ENCODE peak calls at places on chromosome 5, in four cellular contexts. One of them, this sample, is unnamed.

GRCh38 chr5:44909009-44909408 is 100.3 kb downstream of the MRPS30 start:
- DNase-seq in NB4: no peak
- DNase-seq in bronchial epithelial cell: no peak
- DNase-seq in BJ: no peak
- DNase-seq in this sample: no peak

GRCh38 chr5:89351232-89351631 is 468.2 kb upstream of the MEF2C start:
- DNase-seq in NB4: no peak
- DNase-seq in bronchial epithelial cell: peak; percentile 21
- DNase-seq in BJ: peak; percentile 37
- DNase-seq in this sample: peak; percentile 40

GRCh38 chr5:17192191-17192590 is 25.2 kb upstream of the BASP1 start:
- DNase-seq in NB4: no peak
- DNase-seq in bronchial epithelial cell: no peak
- DNase-seq in BJ: no peak
- DNase-seq in this sample: no peak

GRCh38 chr5:142106061-142106460 is 2.5 kb upstream of the NDFIP1 start:
- DNase-seq in NB4: no peak
- DNase-seq in bronchial epithelial cell: no peak
- DNase-seq in BJ: no peak
- DNase-seq in this sample: no peak

GRCh38 chr5:157197088-157197487 is 16.4 kb downstream of the ITK start:
- DNase-seq in NB4: no peak
- DNase-seq in bronchial epithelial cell: no peak
- DNase-seq in BJ: no peak
- DNase-seq in this sample: no peak

GRCh38 chr5:112254303-112254702 is 164.8 kb downstream of the EPB41L4A start:
- DNase-seq in NB4: no peak
- DNase-seq in bronchial epithelial cell: peak; percentile 24
- DNase-seq in BJ: no peak
- DNase-seq in this sample: no peak

GRCh38 chr5:113047733-113048652 is 71.4 kb downstream of the DCP2 start:
- DNase-seq in NB4: no peak
- DNase-seq in bronchial epithelial cell: no peak
- DNase-seq in BJ: no peak
- DNase-seq in this sample: no peak

GRCh38 chr5:67648201-67648671 is 451.6 kb upstream of the CD180 start:
- DNase-seq in NB4: no peak
- DNase-seq in bronchial epithelial cell: no peak
- DNase-seq in BJ: peak; percentile 94
- DNase-seq in this sample: peak; percentile 69

GRCh38 chr5:103120607-103121200 is 603 bp downstream of the PPIP5K2 start:
- DNase-seq in NB4: peak; percentile 53
- DNase-seq in bronchial epithelial cell: peak; percentile 5
- DNase-seq in BJ: no peak
- DNase-seq in this sample: no peak

GRCh38 chr5:178765753-178766300 is 35.4 kb upstream of the ZNF354A start:
- DNase-seq in NB4: no peak
- DNase-seq in bronchial epithelial cell: peak; percentile 46
- DNase-seq in BJ: no peak
- DNase-seq in this sample: no peak

GRCh38 chr5:132666310-132667123 is 7.3 kb upstream of the IL4 start:
- DNase-seq in NB4: peak; percentile 7
- DNase-seq in bronchial epithelial cell: no peak
- DNase-seq in BJ: no peak
- DNase-seq in this sample: no peak

GRCh38 chr5:172141949-172142319 is 46.1 kb downstream of the STK10 start:
- DNase-seq in NB4: no peak
- DNase-seq in bronchial epithelial cell: no peak
- DNase-seq in BJ: no peak
- DNase-seq in this sample: no peak

GRCh38 chr5:161064800-161065199 is 212.8 kb upstream of the ATP10B start:
- DNase-seq in NB4: no peak
- DNase-seq in bronchial epithelial cell: no peak
- DNase-seq in BJ: no peak
- DNase-seq in this sample: no peak

GRCh38 chr5:127854520-127854919 is 151.3 kb downstream of the CCDC192 start:
- DNase-seq in NB4: no peak
- DNase-seq in bronchial epithelial cell: no peak
- DNase-seq in BJ: no peak
- DNase-seq in this sample: no peak

GRCh38 chr5:65255294-65255693 is 226.4 kb downstream of the ADAMTS6 start:
- DNase-seq in NB4: no peak
- DNase-seq in bronchial epithelial cell: no peak
- DNase-seq in BJ: no peak
- DNase-seq in this sample: no peak

GRCh38 chr5:107378218-107378899 is 292.4 kb downstream of the EFNA5 start:
- DNase-seq in NB4: peak; percentile 19
- DNase-seq in bronchial epithelial cell: no peak
- DNase-seq in BJ: no peak
- DNase-seq in this sample: no peak

GRCh38 chr5:34658023-34658422 is 1.9 kb downstream of the RAI14 start:
- DNase-seq in NB4: no peak
- DNase-seq in bronchial epithelial cell: no peak
- DNase-seq in BJ: no peak
- DNase-seq in this sample: no peak

GRCh38 chr5:172648755-172649154 is 7.7 kb downstream of the NEURL1B start:
- DNase-seq in NB4: peak; percentile 51
- DNase-seq in bronchial epithelial cell: peak; percentile 13
- DNase-seq in BJ: no peak
- DNase-seq in this sample: no peak

GRCh38 chr5:102307232-102307631 is 11.1 kb upstream of the SLCO4C1 start:
- DNase-seq in NB4: no peak
- DNase-seq in bronchial epithelial cell: no peak
- DNase-seq in BJ: no peak
- DNase-seq in this sample: no peak

GRCh38 chr5:73030995-73031394 is 75.2 kb downstream of the FCHO2 start:
- DNase-seq in NB4: no peak
- DNase-seq in bronchial epithelial cell: peak; percentile 94
- DNase-seq in BJ: peak; percentile 74
- DNase-seq in this sample: peak; percentile 68

GRCh38 chr5:153565822-153566221 is 75.4 kb downstream of the GRIA1 start:
- DNase-seq in NB4: no peak
- DNase-seq in bronchial epithelial cell: peak; percentile 92
- DNase-seq in BJ: peak; percentile 77
- DNase-seq in this sample: peak; percentile 45

GRCh38 chr5:15499528-15500325 is at the start of gene FBXL7:
- DNase-seq in NB4: no peak
- DNase-seq in bronchial epithelial cell: peak; percentile 52
- DNase-seq in BJ: no peak
- DNase-seq in this sample: no peak

GRCh38 chr5:6396043-6396442 is 17.7 kb upstream of the MED10 start:
- DNase-seq in NB4: no peak
- DNase-seq in bronchial epithelial cell: no peak
- DNase-seq in BJ: no peak
- DNase-seq in this sample: no peak

GRCh38 chr5:83764101-83764500 is 43.4 kb upstream of the HAPLN1 start:
- DNase-seq in NB4: no peak
- DNase-seq in bronchial epithelial cell: no peak
- DNase-seq in BJ: no peak
- DNase-seq in this sample: no peak

GRCh38 chr5:40904205-40904993 is 4.9 kb upstream of the C7 start:
- DNase-seq in NB4: peak; percentile 77
- DNase-seq in bronchial epithelial cell: peak; percentile 55
- DNase-seq in BJ: peak; percentile 19
- DNase-seq in this sample: peak; percentile 36

GRCh38 chr5:173663810-173664526 is 47.5 kb upstream of the BOD1 start:
- DNase-seq in NB4: peak; percentile 10
- DNase-seq in bronchial epithelial cell: no peak
- DNase-seq in BJ: no peak
- DNase-seq in this sample: no peak

GRCh38 chr5:170570492-170570891 is 66.7 kb downstream of the KCNIP1 start:
- DNase-seq in NB4: no peak
- DNase-seq in bronchial epithelial cell: no peak
- DNase-seq in BJ: no peak
- DNase-seq in this sample: no peak

GRCh38 chr5:143428738-143429420 is 25.4 kb upstream of the NR3C1 start:
- DNase-seq in NB4: peak; percentile 72
- DNase-seq in bronchial epithelial cell: peak; percentile 44
- DNase-seq in BJ: no peak
- DNase-seq in this sample: no peak

GRCh38 chr5:136814621-136815378 is 449.5 kb upstream of the TRPC7 start:
- DNase-seq in NB4: no peak
- DNase-seq in bronchial epithelial cell: no peak
- DNase-seq in BJ: no peak
- DNase-seq in this sample: no peak

GRCh38 chr5:141878186-141878770 is at the start of gene PCDH1:
- DNase-seq in NB4: no peak
- DNase-seq in bronchial epithelial cell: no peak
- DNase-seq in BJ: no peak
- DNase-seq in this sample: no peak

GRCh38 chr5:147403659-147404640 is 105.9 kb downstream of the DPYSL3 start:
- DNase-seq in NB4: peak; percentile 82
- DNase-seq in bronchial epithelial cell: peak; percentile 93
- DNase-seq in BJ: peak; percentile 93
- DNase-seq in this sample: peak; percentile 86

GRCh38 chr5:33969572-33970452 is 14.7 kb downstream of the SLC45A2 start:
- DNase-seq in NB4: peak; percentile 49
- DNase-seq in bronchial epithelial cell: peak; percentile 38
- DNase-seq in BJ: no peak
- DNase-seq in this sample: peak; percentile 33

GRCh38 chr5:125152036-125152435 is 405.6 kb upstream of the ZNF608 start:
- DNase-seq in NB4: no peak
- DNase-seq in bronchial epithelial cell: no peak
- DNase-seq in BJ: no peak
- DNase-seq in this sample: no peak

GRCh38 chr5:10507575-10508024 is 56.3 kb upstream of the ANKRD33B start:
- DNase-seq in NB4: no peak
- DNase-seq in bronchial epithelial cell: no peak
- DNase-seq in BJ: peak; percentile 39
- DNase-seq in this sample: no peak

GRCh38 chr5:93748875-93749397 is 7.5 kb upstream of the POU5F2 start:
- DNase-seq in NB4: no peak
- DNase-seq in bronchial epithelial cell: no peak
- DNase-seq in BJ: no peak
- DNase-seq in this sample: no peak

DNA sequence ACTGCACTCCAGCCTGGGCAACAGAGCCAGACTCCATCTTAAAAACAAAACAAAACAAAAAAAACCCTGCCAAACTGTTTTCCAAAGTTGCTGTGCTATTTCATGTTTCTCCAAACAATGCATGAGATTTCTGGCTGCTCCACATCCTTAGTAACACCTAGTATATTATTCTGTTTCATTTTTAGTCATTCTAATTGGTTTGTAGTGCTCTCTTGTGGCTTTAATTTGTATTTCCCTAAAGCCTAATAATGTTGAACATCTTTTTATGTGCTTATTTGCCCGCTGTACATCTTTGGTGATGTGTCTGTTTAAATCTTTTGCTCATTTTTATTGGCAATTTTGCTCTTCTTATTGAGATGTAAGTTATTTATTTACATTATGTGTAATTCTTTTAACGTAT is 18.4 kb upstream of the TTC1 start:
- DNase-seq in NB4: no peak
- DNase-seq in bronchial epithelial cell: no peak
- DNase-seq in BJ: no peak
- DNase-seq in this sample: no peak
- TF ChIP-seq CTCF in NB4: no peak
- TF ChIP-seq CTCF in bronchial epithelial cell: no peak
- TF ChIP-seq CTCF in BJ: peak; percentile 15
- TF ChIP-seq CTCF in this sample: no peak

DNA sequence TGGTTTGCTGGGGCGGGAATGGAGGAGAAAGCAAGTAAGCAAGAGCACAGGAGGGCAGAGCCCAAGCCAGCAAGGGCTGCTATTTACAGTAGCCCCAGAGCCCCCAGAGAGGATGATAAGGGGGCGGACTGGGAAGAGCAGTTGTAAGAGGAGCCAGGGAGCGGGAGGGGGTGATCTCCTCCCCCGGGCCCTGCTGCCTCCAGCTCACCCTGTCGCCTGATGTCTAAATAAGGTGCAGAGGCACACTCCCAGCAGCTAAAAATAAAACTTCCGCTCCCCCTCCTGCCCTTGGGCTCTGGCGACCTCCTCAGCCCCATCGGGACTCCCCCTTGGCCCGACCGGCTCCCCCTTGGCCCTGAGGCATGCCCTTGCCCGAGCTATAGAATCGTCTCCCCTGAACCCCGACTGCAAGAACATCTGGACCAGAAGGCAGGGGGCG is 14.4 kb upstream of the CCDC69 start:
- DNase-seq in NB4: peak; percentile 47
- DNase-seq in bronchial epithelial cell: no peak
- DNase-seq in BJ: no peak
- DNase-seq in this sample: no peak
- H3K4me3 ChIP-seq in NB4: no peak overlapping the region
- H3K4me3 ChIP-seq in bronchial epithelial cell: no peak overlapping the region
- H3K4me3 ChIP-seq in BJ: no peak overlapping the region
- H3K4me3 ChIP-seq in this sample: no peak overlapping the region

GRCh38 chr5:61010759-61011460 is 65.9 kb downstream of the NDUFAF2 start:
- DNase-seq in NB4: no peak
- DNase-seq in bronchial epithelial cell: peak; percentile 12
- DNase-seq in BJ: no peak
- DNase-seq in this sample: no peak
- TF ChIP-seq CTCF in NB4: no peak
- TF ChIP-seq CTCF in bronchial epithelial cell: peak; percentile 13
- TF ChIP-seq CTCF in BJ: peak; percentile 26
- TF ChIP-seq CTCF in this sample: peak; percentile 31

DNA sequence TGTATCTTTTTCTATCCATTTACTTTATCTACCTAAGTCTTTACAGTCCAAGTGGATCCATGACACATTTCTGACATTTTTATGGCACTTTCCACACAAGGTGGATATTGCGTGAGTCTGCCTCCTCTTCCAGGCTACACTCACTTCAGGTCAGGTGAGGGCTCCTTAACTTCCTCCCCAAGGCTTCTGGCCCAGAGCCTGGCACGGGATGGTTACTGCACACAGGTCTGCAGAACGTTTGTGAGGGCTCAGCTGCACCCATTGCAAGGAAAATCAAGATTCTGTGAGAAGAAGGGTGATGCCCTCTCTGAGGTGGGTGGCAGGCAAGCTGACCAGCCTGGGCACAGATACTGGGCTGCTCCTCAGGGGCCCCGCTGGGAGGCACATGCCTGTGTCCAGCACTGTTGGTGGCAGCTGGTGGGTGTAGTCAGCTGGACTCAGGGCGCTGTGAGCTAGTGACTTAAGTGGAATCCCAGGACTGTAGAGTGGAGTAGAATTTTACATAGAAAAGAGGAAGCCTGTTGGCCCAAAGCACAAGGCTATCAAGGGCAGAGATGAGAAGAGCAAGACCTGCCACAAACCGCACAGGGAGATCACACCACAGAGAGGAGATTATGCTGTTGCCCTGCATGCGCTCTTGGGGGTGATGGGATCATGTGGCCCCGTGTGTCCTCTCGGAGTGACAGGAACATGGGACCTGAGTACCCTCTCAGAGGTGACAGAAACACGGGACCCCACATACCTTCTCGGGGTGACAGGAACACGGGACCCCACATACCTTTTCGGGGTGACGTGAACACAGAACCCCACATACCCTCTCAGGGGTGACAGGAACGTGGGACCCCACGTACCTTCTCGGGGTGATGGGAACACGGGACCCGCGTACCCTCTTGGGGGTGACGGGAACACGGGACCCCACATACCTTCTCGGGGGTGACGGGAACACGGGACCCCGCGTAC is 21.3 kb downstream of the AHRR start:
- DNase-seq in NB4: peak; percentile 73
- DNase-seq in bronchial epithelial cell: no peak
- DNase-seq in BJ: no peak
- DNase-seq in this sample: no peak
- H3K4me3 ChIP-seq in NB4: peak overlapping the region; percentile 1
- H3K4me3 ChIP-seq in bronchial epithelial cell: no peak overlapping the region
- H3K4me3 ChIP-seq in BJ: peak overlapping the region; percentile 41
- H3K4me3 ChIP-seq in this sample: peak overlapping the region; percentile 30